ENCODE peak calls at places on chromosomes 13 and 19, in five cellular contexts. One of them, this sample, is unnamed.
A peak's percentile ranks its signal among the peaks of the same experiment; 100 is the strongest.

GRCh38 chr13:92573467-92574057 is 653.0 kb upstream of the GPC6 start:
- DNase-seq in AG09309: no peak
- DNase-seq in activated naive CD8-positive, alpha-beta T cell treated with anti-CD3 and anti-CD28 coated beads, Interleukin-2, amount 50 U/mL, for 24 hours: no peak
- DNase-seq in stimulated activated CD8-positive, alpha-beta memory T cell treated with anti-CD3 and anti-CD28 coated beads, Interleukin-15, amount 100 ng/mL, for 4 hours: no peak
- DNase-seq in Panc1: no peak
- DNase-seq in this sample: no peak

GRCh38 chr13:50566646-50567045 is 276.8 kb downstream of the DLEU7 start:
- DNase-seq in stimulated activated CD8-positive, alpha-beta memory T cell treated with anti-CD3 and anti-CD28 coated beads, Interleukin-15, amount 100 ng/mL, for 4 hours: no peak
- DNase-seq in activated naive CD8-positive, alpha-beta T cell treated with anti-CD3 and anti-CD28 coated beads, Interleukin-2, amount 50 U/mL, for 24 hours: no peak
- DNase-seq in AG09309: no peak
- DNase-seq in Panc1: no peak
- DNase-seq in this sample: no peak

GRCh38 chr13:60028021-60028420 is 135.7 kb downstream of the DIAPH3 start:
- DNase-seq in activated naive CD8-positive, alpha-beta T cell treated with anti-CD3 and anti-CD28 coated beads, Interleukin-2, amount 50 U/mL, for 24 hours: no peak
- DNase-seq in AG09309: no peak
- DNase-seq in stimulated activated CD8-positive, alpha-beta memory T cell treated with anti-CD3 and anti-CD28 coated beads, Interleukin-15, amount 100 ng/mL, for 4 hours: no peak
- DNase-seq in Panc1: no peak
- DNase-seq in this sample: no peak

GRCh38 chr13:74132152-74132767 is 1.9 kb downstream of the KLF12 start:
- DNase-seq in activated naive CD8-positive, alpha-beta T cell treated with anti-CD3 and anti-CD28 coated beads, Interleukin-2, amount 50 U/mL, for 24 hours: no peak
- DNase-seq in stimulated activated CD8-positive, alpha-beta memory T cell treated with anti-CD3 and anti-CD28 coated beads, Interleukin-15, amount 100 ng/mL, for 4 hours: no peak
- DNase-seq in AG09309: no peak
- DNase-seq in Panc1: no peak
- DNase-seq in this sample: no peak

GRCh38 chr19:55391702-55392615 is 6.2 kb downstream of the RPL28 start:
- DNase-seq in Panc1: no peak
- DNase-seq in stimulated activated CD8-positive, alpha-beta memory T cell treated with anti-CD3 and anti-CD28 coated beads, Interleukin-15, amount 100 ng/mL, for 4 hours: no peak
- DNase-seq in activated naive CD8-positive, alpha-beta T cell treated with anti-CD3 and anti-CD28 coated beads, Interleukin-2, amount 50 U/mL, for 24 hours: no peak
- DNase-seq in AG09309: no peak
- DNase-seq in this sample: no peak

GRCh38 chr13:65336916-65337315 is 1893.2 kb downstream of the PCDH9 start:
- DNase-seq in stimulated activated CD8-positive, alpha-beta memory T cell treated with anti-CD3 and anti-CD28 coated beads, Interleukin-15, amount 100 ng/mL, for 4 hours: no peak
- DNase-seq in activated naive CD8-positive, alpha-beta T cell treated with anti-CD3 and anti-CD28 coated beads, Interleukin-2, amount 50 U/mL, for 24 hours: no peak
- DNase-seq in AG09309: peak; percentile 14
- DNase-seq in Panc1: no peak
- DNase-seq in this sample: no peak

GRCh38 chr13:38941353-38941945 is 49.2 kb downstream of the STOML3 start:
- DNase-seq in stimulated activated CD8-positive, alpha-beta memory T cell treated with anti-CD3 and anti-CD28 coated beads, Interleukin-15, amount 100 ng/mL, for 4 hours: no peak
- DNase-seq in activated naive CD8-positive, alpha-beta T cell treated with anti-CD3 and anti-CD28 coated beads, Interleukin-2, amount 50 U/mL, for 24 hours: no peak
- DNase-seq in AG09309: no peak
- DNase-seq in Panc1: no peak
- DNase-seq in this sample: no peak

GRCh38 chr19:42283248-42284065 is 14.4 kb downstream of the CIC start:
- DNase-seq in Panc1: no peak
- DNase-seq in stimulated activated CD8-positive, alpha-beta memory T cell treated with anti-CD3 and anti-CD28 coated beads, Interleukin-15, amount 100 ng/mL, for 4 hours: peak; percentile 96
- DNase-seq in AG09309: peak; percentile 50
- DNase-seq in activated naive CD8-positive, alpha-beta T cell treated with anti-CD3 and anti-CD28 coated beads, Interleukin-2, amount 50 U/mL, for 24 hours: peak; percentile 97
- DNase-seq in this sample: peak; percentile 89

GRCh38 chr13:79423340-79423739 is 17.3 kb upstream of the RBM26 start:
- DNase-seq in AG09309: no peak
- DNase-seq in stimulated activated CD8-positive, alpha-beta memory T cell treated with anti-CD3 and anti-CD28 coated beads, Interleukin-15, amount 100 ng/mL, for 4 hours: no peak
- DNase-seq in activated naive CD8-positive, alpha-beta T cell treated with anti-CD3 and anti-CD28 coated beads, Interleukin-2, amount 50 U/mL, for 24 hours: no peak
- DNase-seq in Panc1: no peak
- DNase-seq in this sample: no peak

GRCh38 chr13:110887242-110887954 is 27.5 kb downstream of the ANKRD10 start:
- DNase-seq in AG09309: no peak
- DNase-seq in stimulated activated CD8-positive, alpha-beta memory T cell treated with anti-CD3 and anti-CD28 coated beads, Interleukin-15, amount 100 ng/mL, for 4 hours: no peak
- DNase-seq in activated naive CD8-positive, alpha-beta T cell treated with anti-CD3 and anti-CD28 coated beads, Interleukin-2, amount 50 U/mL, for 24 hours: no peak
- DNase-seq in Panc1: no peak
- DNase-seq in this sample: no peak

GRCh38 chr19:15249912-15250634 is 17.8 kb upstream of the EPHX3 start:
- DNase-seq in Panc1: no peak
- DNase-seq in stimulated activated CD8-positive, alpha-beta memory T cell treated with anti-CD3 and anti-CD28 coated beads, Interleukin-15, amount 100 ng/mL, for 4 hours: no peak
- DNase-seq in activated naive CD8-positive, alpha-beta T cell treated with anti-CD3 and anti-CD28 coated beads, Interleukin-2, amount 50 U/mL, for 24 hours: no peak
- DNase-seq in AG09309: peak; percentile 85
- DNase-seq in this sample: no peak

GRCh38 chr19:57583521-57584416 is at the start of gene ZIK1:
- DNase-seq in stimulated activated CD8-positive, alpha-beta memory T cell treated with anti-CD3 and anti-CD28 coated beads, Interleukin-15, amount 100 ng/mL, for 4 hours: peak; percentile 74
- DNase-seq in AG09309: peak; percentile 76
- DNase-seq in activated naive CD8-positive, alpha-beta T cell treated with anti-CD3 and anti-CD28 coated beads, Interleukin-2, amount 50 U/mL, for 24 hours: peak; percentile 78
- DNase-seq in Panc1: no peak
- DNase-seq in this sample: peak; percentile 92

GRCh38 chr13:67048084-67048792 is 181.9 kb downstream of the PCDH9 start:
- DNase-seq in stimulated activated CD8-positive, alpha-beta memory T cell treated with anti-CD3 and anti-CD28 coated beads, Interleukin-15, amount 100 ng/mL, for 4 hours: no peak
- DNase-seq in activated naive CD8-positive, alpha-beta T cell treated with anti-CD3 and anti-CD28 coated beads, Interleukin-2, amount 50 U/mL, for 24 hours: no peak
- DNase-seq in AG09309: no peak
- DNase-seq in Panc1: no peak
- DNase-seq in this sample: peak; percentile 20

GRCh38 chr19:3760871-3761361 is 576 bp downstream of the APBA3 start:
- DNase-seq in Panc1: no peak
- DNase-seq in activated naive CD8-positive, alpha-beta T cell treated with anti-CD3 and anti-CD28 coated beads, Interleukin-2, amount 50 U/mL, for 24 hours: peak; percentile 11
- DNase-seq in AG09309: no peak
- DNase-seq in stimulated activated CD8-positive, alpha-beta memory T cell treated with anti-CD3 and anti-CD28 coated beads, Interleukin-15, amount 100 ng/mL, for 4 hours: no peak
- DNase-seq in this sample: no peak

GRCh38 chr19:31355330-31356289 is 6.4 kb upstream of the TSHZ3 start:
- DNase-seq in AG09309: no peak
- DNase-seq in stimulated activated CD8-positive, alpha-beta memory T cell treated with anti-CD3 and anti-CD28 coated beads, Interleukin-15, amount 100 ng/mL, for 4 hours: no peak
- DNase-seq in activated naive CD8-positive, alpha-beta T cell treated with anti-CD3 and anti-CD28 coated beads, Interleukin-2, amount 50 U/mL, for 24 hours: no peak
- DNase-seq in Panc1: no peak
- DNase-seq in this sample: no peak

This sample was measured in stimulated activated naive B cell treated with anti-CD40 and anti-IgM and Interleukin-4, amounts not matched to agents 10 μg/mL and 1 μg/mL and 100 μg/mL, for 72 hours.